ENCODE peak calls at places on chromosomes 5 and 9, in seven cellular contexts. D is ovary, P is endothelial cell of umbilical vein, I is HepG2, X is heart left ventricle, K is GM12892, S is H54. Q is an unnamed sample.

GRCh38 chr5:61597684-61598083 is 265.6 kb downstream of the ZSWIM6 start:
- DNase-seq in K (no peak), X (no peak), P (no peak), I (no peak), S (no peak), D (no peak), Q (no peak)

GRCh38 chr9:129740174-129740573 is 12.7 kb downstream of the PTGES start:
- DNase-seq in K (no peak), S (no peak), D (no peak), I (no peak), P (no peak), X (no peak), Q (no peak)

GRCh38 chr5:138762110-138762509 is 8.9 kb downstream of the CTNNA1 start:
- DNase-seq in D (no peak), S (no peak), X (no peak), I (no peak), K (no peak), P (no peak), Q (no peak)

GRCh38 chr5:55934720-55935119 is 60.0 kb downstream of the IL6ST start:
- DNase-seq in D (no peak), X (no peak), K (no peak), P (no peak), I (no peak), S (no peak), Q (no peak)

GRCh38 chr9:135028956-135029355 is 58.5 kb upstream of the OLFM1 start:
- DNase-seq in P (no peak), S (no peak), I (no peak), D (no peak), X (no peak), K (no peak), Q (no peak)

GRCh38 chr5:109901628-109901981 is 211.9 kb downstream of the MAN2A1 start:
- DNase-seq in K (no peak), I (no peak), S (no peak), X (no peak), P (no peak), D (no peak), Q (no peak)

GRCh38 chr5:154962494-154962893 is 21.6 kb downstream of the MRPL22 start:
- DNase-seq in P (peak; percentile 34), K (no peak), S (peak; percentile 23), D (no peak), I (no peak), X (no peak), Q (no peak)

GRCh38 chr5:123120197-123120596 is 31.2 kb downstream of the PRDM6 start:
- DNase-seq in D (no peak), K (no peak), P (no peak), I (no peak), X (no peak), S (no peak), Q (no peak)

GRCh38 chr5:177304392-177305119 is 957 bp downstream of the PRELID1 start:
- DNase-seq in X (no peak), S (no peak), P (peak; percentile 35), I (peak; percentile 55), D (no peak), K (no peak), Q (no peak)

GRCh38 chr5:112892776-112893175 is 29.3 kb downstream of the REEP5 start:
- DNase-seq in P (no peak), I (no peak), D (no peak), K (no peak), S (no peak), X (no peak), Q (no peak)

GRCh38 chr5:172983542-172984243 is at the start of gene ATP6V0E1:
- DNase-seq in K (peak; percentile 88), X (peak; percentile 97), I (peak; percentile 87), P (peak; percentile 96), D (peak; percentile 97), S (peak; percentile 94), Q (peak; percentile 96)

GRCh38 chr5:88860501-88860900 is 22.5 kb downstream of the MEF2C start:
- DNase-seq in K (no peak), S (no peak), P (no peak), X (no peak), I (no peak), D (no peak), Q (no peak)

GRCh38 chr5:171168177-171168576 is 140.9 kb upstream of the TLX3 start:
- DNase-seq in D (no peak), P (no peak), I (no peak), X (no peak), K (no peak), S (no peak), Q (no peak)

GRCh38 chr9:137303031-137303892 is 1.2 kb upstream of the NRARP start:
- DNase-seq in P (no peak), K (no peak), D (peak; percentile 38), X (peak; percentile 24), S (no peak), I (no peak), Q (no peak)

GRCh38 chr5:78985407-78986223 is 505 bp upstream of the ARSB start:
- DNase-seq in X (peak; percentile 24), K (peak; percentile 40), S (peak; percentile 40), P (peak; percentile 71), I (peak; percentile 100), D (peak; percentile 64), Q (peak; percentile 82)

DNA sequence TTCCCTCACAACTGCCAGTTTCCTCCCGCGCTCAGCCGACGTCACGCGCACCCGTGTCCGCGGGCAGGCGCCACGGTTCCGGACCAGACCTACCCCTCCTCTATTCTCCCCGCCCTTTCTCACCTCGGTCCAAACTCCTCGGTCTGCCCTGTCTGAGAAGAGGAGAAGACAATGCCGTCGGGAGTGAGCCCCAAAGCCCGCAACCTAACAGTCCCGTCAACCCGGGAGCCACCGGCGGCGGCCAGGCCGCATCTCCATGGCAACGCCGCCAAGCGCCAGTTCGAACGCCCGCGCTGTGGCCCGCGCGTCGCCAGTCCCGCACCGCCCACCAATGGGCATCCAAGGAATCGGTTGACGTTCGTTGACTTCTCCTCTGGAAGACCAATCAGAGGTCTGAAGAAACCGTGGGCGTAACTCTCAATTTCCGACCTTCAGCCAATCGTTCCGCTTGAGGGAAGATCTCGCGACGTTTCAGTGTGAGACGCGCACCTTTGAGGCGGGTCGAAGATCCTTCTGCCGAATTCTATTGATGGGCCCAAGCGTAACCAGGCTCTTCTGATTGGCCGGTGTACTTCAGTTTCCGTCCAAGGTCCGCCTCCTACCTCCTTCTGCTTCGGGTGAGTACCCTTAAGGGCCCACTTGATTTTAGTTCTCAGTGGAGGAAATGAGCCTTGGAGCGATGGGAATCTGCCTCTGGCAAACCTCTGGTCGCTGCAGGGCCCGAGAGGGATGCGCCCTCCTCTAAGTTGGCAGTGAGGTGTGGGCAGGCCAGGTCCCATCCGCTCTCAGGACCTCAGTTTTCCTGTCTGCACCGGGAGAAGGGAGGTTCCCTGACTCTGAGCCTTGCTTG is at the start of the genes KIF24 and NUDT2:
- DNase-seq in D (peak; percentile 95), K (peak; percentile 77), I (peak; percentile 100), X (peak; percentile 99), P (peak; percentile 100), S (peak; percentile 95), Q (peak; percentile 100)
- TF ChIP-seq POLR2A in D (peak; percentile 62), K (peak; percentile 92), I (peak; percentile 94), X (peak; percentile 88), P (peak; percentile 91), S (peak; percentile 81), Q (peak; percentile 95)

DNA sequence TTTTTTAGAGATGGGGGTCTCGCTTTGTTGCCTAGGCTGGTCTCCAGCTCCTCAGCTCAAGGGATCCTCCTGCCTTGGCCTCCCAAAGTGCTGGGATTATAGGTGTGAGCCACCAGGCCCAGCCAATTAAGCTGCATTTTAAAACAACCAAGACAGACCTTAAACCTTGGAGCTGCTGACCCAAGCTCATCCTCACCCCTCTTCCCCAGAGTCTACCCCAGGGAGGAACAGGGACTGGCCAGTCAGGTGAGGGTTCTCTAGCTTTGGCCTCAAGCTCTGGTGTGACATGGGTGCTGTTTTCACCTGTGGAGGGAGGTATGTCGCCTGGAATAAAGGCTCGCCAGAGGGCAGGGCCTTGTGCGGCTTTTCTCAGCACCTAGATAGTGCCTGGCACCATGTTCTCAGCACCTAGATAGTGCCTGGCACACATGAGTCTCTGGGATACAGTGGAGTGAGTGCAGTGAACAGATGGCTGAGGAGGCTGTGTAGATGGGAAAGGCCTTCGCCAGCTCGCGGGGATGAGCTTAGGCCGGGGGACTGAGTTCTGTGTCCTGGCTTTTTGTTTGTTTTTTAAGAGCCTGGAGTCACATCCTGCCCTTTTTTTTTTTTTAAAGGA is 7.4 kb downstream of the CDK9 start:
- DNase-seq in X (no peak), D (no peak), K (no peak), S (no peak), I (no peak), P (peak; percentile 45), Q (no peak)
- TF ChIP-seq POLR2A in X (no peak), D (no peak), K (peak; percentile 41), S (no peak), I (no peak), P (peak; percentile 25), Q (no peak)

DNA sequence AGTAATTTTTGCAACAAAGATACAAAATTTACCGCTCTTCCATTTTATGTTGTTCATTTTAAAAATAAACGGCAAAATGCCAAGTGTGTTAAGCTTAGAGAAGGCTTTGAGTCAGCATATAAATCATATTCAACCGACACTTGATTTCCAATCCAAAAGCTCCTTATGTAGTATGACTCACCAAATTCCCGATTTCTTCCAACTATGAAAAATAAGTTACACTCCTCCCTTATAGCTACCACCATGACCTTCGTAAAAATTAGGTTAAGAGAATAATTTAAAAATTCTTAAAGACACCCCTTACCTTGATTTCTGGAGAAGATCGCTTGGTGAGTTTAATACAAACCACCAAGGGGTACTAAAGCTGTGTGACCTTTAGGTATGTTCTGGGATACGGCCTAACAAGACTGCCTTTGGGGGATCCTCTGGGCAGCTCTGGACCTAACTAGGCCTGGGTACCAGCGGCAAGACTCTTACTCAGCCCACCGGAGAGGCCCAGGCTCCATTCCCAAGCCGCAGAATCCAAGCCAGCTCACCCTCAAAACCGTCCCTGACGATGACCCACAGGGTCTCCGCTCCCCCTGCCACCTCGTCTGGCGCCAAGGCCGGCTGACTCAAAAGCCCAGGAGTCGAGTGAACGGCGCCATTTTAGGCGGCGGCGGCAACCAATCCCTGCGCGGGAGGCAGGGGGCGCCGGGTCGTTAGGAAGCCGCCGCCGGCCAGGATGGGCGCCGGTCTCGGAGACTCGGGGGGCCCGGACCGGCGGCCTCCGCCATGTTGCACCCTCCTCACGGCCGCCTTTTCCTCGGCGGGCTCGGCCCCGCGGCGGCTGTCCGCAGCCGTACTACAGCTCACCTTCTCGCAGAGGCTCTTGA is 731 bp downstream of the PPP2CA start:
- DNase-seq in S (peak; percentile 38), I (peak; percentile 65), D (peak; percentile 71), K (peak; percentile 43), X (peak; percentile 71), P (peak; percentile 78), Q (peak; percentile 76)
- TF ChIP-seq POLR2A in S (no peak), I (no peak), D (no peak), K (peak; percentile 45), X (no peak), P (no peak), Q (no peak)

GRCh38 chr9:83623634-83623991 is 670 bp downstream of the IDNK start:
- DNase-seq in S (no peak), D (no peak), P (peak; percentile 28), X (no peak), K (no peak), I (peak; percentile 46), Q (peak; percentile 82)

GRCh38 chr9:83620841-83621636 is 1.9 kb upstream of the IDNK start:
- DNase-seq in S (peak; percentile 52), X (peak; percentile 18), I (peak; percentile 75), P (peak; percentile 65), D (no peak), K (no peak), Q (peak; percentile 76)

GRCh38 chr9:83622433-83622813 is 520 bp upstream of the IDNK start:
- DNase-seq in K (no peak), I (no peak), D (no peak), P (no peak), S (no peak), X (no peak), Q (peak; percentile 51)

GRCh38 chr9:83625120-83625710 is 2.3 kb downstream of the IDNK start:
- DNase-seq in P (no peak), D (no peak), S (no peak), X (no peak), I (no peak), K (no peak), Q (peak; percentile 9)

GRCh38 chr9:83622814-83623633 is at the start of gene IDNK:
- DNase-seq in S (peak; percentile 80), D (peak; percentile 72), P (peak; percentile 53), I (peak; percentile 67), K (peak; percentile 61), X (peak; percentile 69), Q (peak; percentile 82)
- TF ChIP-seq POLR2A in S (peak; percentile 36), D (no peak), P (peak; percentile 26), I (peak; percentile 64), K (peak; percentile 84), X (peak; percentile 45), Q (peak; percentile 60)